ENCODE peak calls at places on chromosomes 13 and 19, in six cellular contexts. R is stimulated activated CD8-positive, alpha-beta memory T cell treated with anti-CD3 and anti-CD28 coated beads, Interleukin-15, amount 100 ng/mL, for 4 hours; W is ACHN; E is T follicular helper cell; D is activated effector memory CD4-positive, alpha-beta T cell treated with anti-CD3 and anti-CD28 coated beads, Interleukin-2, amount 50 U/mL, for 16 hours; F is NK-92 treated with Interleukin-12 subunit alpha and Interleukin-12 subunit beta, amount 100 ng/mL, for 24 hours. Z is an unnamed sample.

GRCh38 chr19:10979950-10980349 is 19.1 kb downstream of the SMARCA4 start:
- DNase-seq in R (no peak), W (no peak), E (no peak), D (no peak), F (no peak), Z (no peak)

GRCh38 chr13:97327071-97327470 is 104.9 kb downstream of the MBNL2 start:
- DNase-seq in R (no peak), W (no peak), E (no peak), D (no peak), F (no peak), Z (no peak)

GRCh38 chr13:50589139-50589538 is 254.4 kb downstream of the DLEU7 start:
- DNase-seq in R (no peak), W (peak; percentile 49), E (no peak), D (no peak), F (no peak), Z (no peak)

GRCh38 chr19:30228726-30229523 is 143.3 kb upstream of the ZNF536 start:
- DNase-seq in R (no peak), W (no peak), E (no peak), D (no peak), F (no peak), Z (no peak)

GRCh38 chr13:41548031-41548430 is 90.7 kb downstream of the RGCC start:
- DNase-seq in R (no peak), W (no peak), E (no peak), D (no peak), F (no peak), Z (no peak)

GRCh38 chr19:7188682-7189629 is 105.3 kb downstream of the INSR start:
- DNase-seq in R (no peak), W (no peak), E (no peak), D (no peak), F (no peak), Z (no peak)

GRCh38 chr19:31578326-31578725 is 229.1 kb upstream of the TSHZ3 start:
- DNase-seq in R (no peak), W (no peak), E (no peak), D (no peak), F (no peak), Z (no peak)

GRCh38 chr13:95605426-95606125 is 38.9 kb downstream of the DZIP1 start:
- DNase-seq in R (no peak), W (no peak), E (no peak), D (no peak), F (no peak), Z (no peak)

GRCh38 chr19:15126511-15126910 is 19.3 kb downstream of the SYDE1 start:
- DNase-seq in R (no peak), W (no peak), E (no peak), D (no peak), F (no peak), Z (no peak)

GRCh38 chr19:29370276-29370675 is 155.5 kb upstream of the VSTM2B start:
- DNase-seq in R (no peak), W (no peak), E (no peak), D (no peak), F (no peak), Z (no peak)

GRCh38 chr13:108086678-108087077 is 128.7 kb downstream of the LIG4 start:
- DNase-seq in R (no peak), W (peak; percentile 30), E (no peak), D (no peak), F (peak; percentile 3), Z (no peak)

GRCh38 chr13:102399791-102400618 is 1.8 kb downstream of the FGF14 start:
- DNase-seq in R (no peak), W (peak; percentile 33), E (no peak), D (peak; percentile 64), F (no peak), Z (no peak)

GRCh38 chr19:18637644-18638630 is 1.1 kb downstream of the KLHL26 start:
- DNase-seq in R (no peak), W (peak; percentile 21), E (no peak), D (no peak), F (no peak), Z (no peak)

GRCh38 chr19:50673118-50673517 is 23.9 kb downstream of the C19orf81 start:
- DNase-seq in R (no peak), W (no peak), E (no peak), D (no peak), F (no peak), Z (no peak)

GRCh38 chr19:1450735-1451669 is 1.1 kb downstream of the APC2 start:
- DNase-seq in R (no peak), W (no peak), E (no peak), D (no peak), F (no peak), Z (no peak)

GRCh38 chr13:41458187-41458938 is 1.0 kb downstream of the RGCC start:
- DNase-seq in R (peak; percentile 34), W (no peak), E (no peak), D (peak; percentile 83), F (no peak), Z (no peak)

Z was measured in DMS 273 treated with DMSO at 0.1 percent for 48 hours.